ENCODE peak calls at places on chromosomes 7 and 10, in seven cellular contexts. V is upper lobe of left lung, B is HepG2, H is HCT116, Y is K562, W is Panc1, I is GM23338. X is an unnamed sample.

GRCh38 chr10:119297207-119297968 is 90.0 kb downstream of the GRK5 start:
- ATAC-seq in V (no peak), B (no peak), H (no peak), Y (no peak), W (no peak), I (no peak), X (no peak)

GRCh38 chr10:19412531-19412930 is 363.9 kb downstream of the MALRD1 start:
- ATAC-seq in V (no peak), B (peak; percentile 45), H (no peak), Y (no peak), W (no peak), I (peak; percentile 63), X (no peak)

GRCh38 chr10:92091965-92092364 is 168.4 kb downstream of the BTAF1 start:
- ATAC-seq in V (no peak), B (no peak), H (no peak), Y (no peak), W (no peak), I (no peak), X (no peak)

GRCh38 chr10:21261705-21262285 is 263.7 kb downstream of the SKIDA1 start:
- ATAC-seq in V (no peak), B (no peak), H (no peak), Y (peak; percentile 26), W (no peak), I (no peak), X (no peak)

GRCh38 chr10:114577133-114577532 is 80.9 kb downstream of the ABLIM1 start:
- ATAC-seq in V (peak; percentile 84), B (no peak), H (no peak), Y (no peak), W (no peak), I (no peak), X (peak; percentile 66)

GRCh38 chr10:5089869-5090268 is 4.3 kb upstream of the AKR1C3 start:
- ATAC-seq in V (peak; percentile 48), B (peak; percentile 66), H (peak; percentile 84), Y (peak; percentile 74), W (no peak), I (peak; percentile 96), X (no peak)

GRCh38 chr7:90701021-90701420 is 104.9 kb downstream of the CDK14 start:
- ATAC-seq in V (peak; percentile 34), B (no peak), H (no peak), Y (no peak), W (no peak), I (no peak), X (no peak)

GRCh38 chr10:89516149-89516832 is 19.1 kb downstream of the SLC16A12 start:
- ATAC-seq in V (peak; percentile 65), B (no peak), H (peak; percentile 44), Y (no peak), W (no peak), I (peak; percentile 62), X (peak; percentile 55)

GRCh38 chr7:27151341-27151944 is 940 bp downstream of the HOXA3 start:
- ATAC-seq in V (no peak), B (no peak), H (no peak), Y (no peak), W (no peak), I (no peak), X (no peak)

DNA sequence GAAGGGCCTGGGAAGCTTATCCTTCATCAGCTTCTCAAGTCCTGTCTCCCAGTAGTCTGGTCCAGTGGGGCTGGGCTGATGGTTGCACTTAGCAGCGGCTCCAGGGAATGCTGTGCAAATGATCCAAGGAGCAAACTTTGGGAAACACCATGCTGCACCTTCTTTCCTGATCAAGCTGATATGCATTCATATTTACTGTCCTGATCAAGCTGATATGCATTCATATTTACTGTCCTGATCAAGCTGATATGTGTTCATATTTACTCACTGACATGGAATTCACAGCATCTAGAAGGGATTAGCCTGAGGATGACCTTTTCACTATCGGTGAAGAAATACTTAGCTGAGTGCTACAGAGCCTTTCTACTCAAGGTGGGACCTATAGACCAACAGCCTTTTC is 330.7 kb downstream of the BMPER start:
- ATAC-seq in V (no peak), B (no peak), H (no peak), Y (no peak), W (no peak), I (no peak), X (no peak)
- TF ChIP-seq POLR2AphosphoS5 in V (no peak), B (no peak), H (no peak), Y (no peak), W (no peak), I (no peak), X (no peak)

GRCh38 chr7:8365499-8366110 is 67.8 kb upstream of the NXPH1 start:
- ATAC-seq in V (no peak), B (peak; percentile 77), H (peak; percentile 95), Y (peak; percentile 92), W (peak; percentile 83), I (peak; percentile 62), X (no peak)
- TF ChIP-seq CTCF in V (no peak), B (peak; percentile 48), H (peak; percentile 65), Y (peak; percentile 61), W (peak; percentile 67), I (peak; percentile 88), X (no peak)

DNA sequence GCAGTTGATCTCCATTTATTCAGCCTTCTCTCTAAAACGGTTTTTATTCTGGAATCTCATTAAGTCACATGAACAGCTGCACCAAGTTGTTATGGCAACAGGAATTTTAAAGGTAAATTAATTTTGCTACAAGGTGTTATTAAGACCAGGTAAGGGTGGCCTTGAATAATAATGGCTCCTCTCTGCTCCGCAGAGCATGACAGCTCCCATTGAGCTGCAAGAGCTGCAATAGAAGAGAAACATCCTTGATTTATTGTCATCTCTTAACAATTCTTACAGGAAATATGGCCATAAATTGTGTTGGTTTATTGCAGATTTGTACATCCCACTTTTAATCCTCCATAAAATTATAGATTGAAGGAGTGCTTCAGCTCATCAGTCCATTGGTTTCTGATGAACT is 165.7 kb downstream of the KLF6 start:
- ATAC-seq in V (no peak), B (no peak), H (no peak), Y (no peak), W (no peak), I (no peak), X (no peak)
- H3K4me1 ChIP-seq in V (peaks cover 2% of the 10 kb centered on the region), B (no peaks in the 10 kb centered on the region), H (no peaks in the 10 kb centered on the region), Y (no peaks in the 10 kb centered on the region), W (no peaks in the 10 kb centered on the region), I (peaks cover 11% of the 10 kb centered on the region), X (peaks cover 8% of the 10 kb centered on the region)

GRCh38 chr10:110511734-110512449 is 14.2 kb downstream of the DUSP5 start:
- ATAC-seq in V (no peak), B (peak; percentile 81), H (peak; percentile 3), Y (no peak), W (no peak), I (no peak), X (no peak)
- TF ChIP-seq POLR2AphosphoS5 in V (no peak), B (no peak), H (peak; percentile 4), Y (no peak), W (no peak), I (no peak), X (no peak)

X was measured in gastroesophageal sphincter.